ENCODE peak calls at places on chromosomes 2 and 18, in seven cellular contexts. N is HCT116, I is sciatic nerve, G is activated T-cell treated with anti-CD3 and anti-CD28 coated beads for 24 hours, M is AG08395, H is RKO, T is AG10803. J is an unnamed sample.
A peak's percentile ranks its signal among the peaks of the same experiment; 100 is the strongest.

GRCh38 chr18:74268175-74268574 is 23.6 kb downstream of the CYB5A start:
- DNase-seq in M (no peak), I (no peak), G (no peak), N (no peak), H (no peak), T (no peak), J (no peak)

GRCh38 chr18:13500891-13501887 is 225.2 kb downstream of the FAM210A start:
- DNase-seq in T (peak; percentile 89), M (peak; percentile 65), G (no peak), I (no peak), N (no peak), H (no peak), J (no peak)

GRCh38 chr2:61633250-61633649 is 95.1 kb upstream of the XPO1 start:
- DNase-seq in M (no peak), H (peak; percentile 5), I (no peak), G (no peak), T (no peak), N (no peak), J (no peak)

GRCh38 chr2:103809946-103810345 is 1044.0 kb upstream of the POU3F3 start:
- DNase-seq in N (no peak), G (no peak), I (no peak), T (peak; percentile 0), H (no peak), M (no peak), J (no peak)

GRCh38 chr2:121063471-121063870 is 221.5 kb downstream of the TFCP2L1 start:
- DNase-seq in N (no peak), M (peak; percentile 20), I (no peak), H (no peak), T (peak; percentile 15), G (no peak), J (no peak)

GRCh38 chr2:240869109-240869955 is 708 bp downstream of the AGXT start:
- DNase-seq in M (no peak), N (no peak), T (no peak), I (no peak), H (no peak), G (no peak), J (no peak)

GRCh38 chr2:224379210-224379609 is 22.7 kb downstream of the FAM124B start:
- DNase-seq in I (no peak), G (no peak), T (no peak), H (no peak), N (no peak), M (no peak), J (no peak)

GRCh38 chr18:48546411-48546810 is 7.6 kb downstream of the CTIF start:
- DNase-seq in T (peak; percentile 77), G (no peak), M (peak; percentile 18), I (peak; percentile 5), H (no peak), N (no peak), J (peak; percentile 1)

GRCh38 chr2:77191665-77192064 is 330.5 kb downstream of the LRRTM4 start:
- DNase-seq in T (no peak), I (no peak), H (no peak), M (no peak), G (no peak), N (no peak), J (no peak)

GRCh38 chr2:102473020-102473419 is at the start of gene SLC9A4:
- DNase-seq in H (peak; percentile 41), T (peak; percentile 21), N (peak; percentile 48), I (peak; percentile 65), M (peak; percentile 53), G (peak; percentile 36), J (peak; percentile 82)

GRCh38 chr2:109297566-109298205 is 168.7 kb downstream of the SH3RF3 start:
- DNase-seq in H (no peak), T (no peak), M (no peak), I (no peak), N (no peak), G (no peak), J (no peak)

GRCh38 chr2:127153691-127154158 is 46.8 kb upstream of the BIN1 start:
- DNase-seq in H (peak; percentile 36), T (peak; percentile 84), G (no peak), I (peak; percentile 58), M (peak; percentile 91), N (no peak), J (peak; percentile 22)

GRCh38 chr2:221649045-221649444 is 76.9 kb upstream of the EPHA4 start:
- DNase-seq in N (no peak), I (peak; percentile 71), M (no peak), T (no peak), H (no peak), G (no peak), J (no peak)

GRCh38 chr18:24055878-24056277 is 41.3 kb downstream of the TTC39C start:
- DNase-seq in T (no peak), H (no peak), M (no peak), G (no peak), I (no peak), N (no peak), J (no peak)

GRCh38 chr2:36482576-36483214 is 115.3 kb downstream of the FEZ2 start:
- DNase-seq in I (no peak), N (no peak), T (peak; percentile 74), G (no peak), H (no peak), M (no peak), J (no peak)

GRCh38 chr18:56107821-56108485 is 520.0 kb upstream of the TCF4 start:
- DNase-seq in I (no peak), G (no peak), H (no peak), N (no peak), M (no peak), T (no peak), J (no peak)

GRCh38 chr2:216215991-216216390 is 106.8 kb downstream of the XRCC5 start:
- DNase-seq in T (peak; percentile 17), I (no peak), H (peak; percentile 93), G (no peak), N (no peak), M (no peak), J (no peak)

GRCh38 chr2:238449909-238450417 is 23.2 kb downstream of the ASB1 start:
- DNase-seq in N (no peak), M (peak; percentile 83), T (peak; percentile 86), I (peak; percentile 81), H (no peak), G (no peak), J (no peak)

GRCh38 chr2:71605781-71606241 is 152.4 kb downstream of the DYSF start:
- DNase-seq in G (no peak), T (no peak), N (no peak), H (no peak), I (peak; percentile 46), M (no peak), J (peak; percentile 27)

GRCh38 chr2:100260712-100261620 is 61.3 kb downstream of the LONRF2 start:
- DNase-seq in M (peak; percentile 89), H (peak; percentile 34), I (peak; percentile 82), N (peak; percentile 36), G (no peak), T (peak; percentile 73), J (peak; percentile 61)

GRCh38 chr2:233350708-233351107 is 3.6 kb upstream of the DGKD start:
- DNase-seq in H (peak; percentile 96), N (peak; percentile 92), I (peak; percentile 51), G (peak; percentile 26), M (peak; percentile 94), T (peak; percentile 73), J (peak; percentile 75)

GRCh38 chr2:60629801-60630385 is 76.4 kb upstream of the BCL11A start:
- DNase-seq in I (no peak), M (no peak), T (no peak), N (no peak), G (no peak), H (no peak), J (no peak)

GRCh38 chr18:43108882-43109281 is 6.6 kb downstream of the RIT2 start:
- DNase-seq in I (no peak), G (no peak), T (no peak), H (no peak), N (no peak), M (no peak), J (no peak)

GRCh38 chr2:164700390-164700789 is 79.1 kb upstream of the GRB14 start:
- DNase-seq in G (no peak), I (no peak), M (no peak), T (peak; percentile 17), N (no peak), H (no peak), J (no peak)

GRCh38 chr2:238169021-238169707 is 10.4 kb downstream of the ERFE start:
- DNase-seq in N (no peak), H (peak; percentile 62), G (no peak), I (no peak), M (peak; percentile 73), T (peak; percentile 94), J (no peak)

GRCh38 chr18:70376914-70377258 is 88.0 kb downstream of the SOCS6 start:
- DNase-seq in H (no peak), G (no peak), I (no peak), M (no peak), T (no peak), N (no peak), J (no peak)

GRCh38 chr2:191488135-191488534 is 189.8 kb upstream of the NABP1 start:
- DNase-seq in N (no peak), H (peak; percentile 17), T (peak; percentile 79), G (no peak), M (peak; percentile 67), I (no peak), J (no peak)

GRCh38 chr2:231308631-231309414 is 86.7 kb upstream of the B3GNT7 start:
- DNase-seq in H (peak; percentile 5), G (no peak), M (peak; percentile 50), I (no peak), N (no peak), T (peak; percentile 26), J (no peak)

GRCh38 chr2:83703598-83703997 is 755.5 kb downstream of the SUCLG1 start:
- DNase-seq in I (no peak), M (no peak), N (no peak), T (no peak), H (no peak), G (no peak), J (no peak)

GRCh38 chr2:225282858-225283693 is 116.4 kb upstream of the NYAP2 start:
- DNase-seq in M (peak; percentile 46), T (peak; percentile 31), N (peak; percentile 31), H (peak; percentile 42), I (no peak), G (peak; percentile 2), J (no peak)

GRCh38 chr2:179332903-179333302 is 68.3 kb upstream of the SESTD1 start:
- DNase-seq in T (peak; percentile 47), N (no peak), G (no peak), I (no peak), H (no peak), M (peak; percentile 58), J (no peak)

J was measured in activated effector memory CD4-positive, alpha-beta T cell treated with anti-CD3 and anti-CD28 coated beads, Interleukin-2, amount 50 U/mL, for 16 hours.